ENCODE peak calls at places on chromosomes 3 and 15, in ten cellular contexts. G is ovary, Q is IMR-90, I is heart left ventricle, W is transverse colon, Z is NB4, O is endothelial cell of umbilical vein, J is tibial nerve, D is testis, S is H54. Y is an unnamed sample.

GRCh38 chr3:161069441-161070251 is 35.5 kb downstream of the B3GALNT1 start:
- DNase-seq in S (peak; percentile 43), Z (peak; percentile 53), J (no peak), G (no peak), O (peak; percentile 98), Q (peak; percentile 46), W (no peak), D (no peak), I (no peak), Y (no peak)

GRCh38 chr3:52099006-52099405 is 42.6 kb upstream of the DUSP7 start:
- DNase-seq in Z (no peak), Q (no peak), O (no peak), W (no peak), G (no peak), I (peak; percentile 64), D (no peak), J (no peak), S (no peak), Y (no peak)

GRCh38 chr3:12681586-12682371 is 17.9 kb upstream of the RAF1 start:
- DNase-seq in W (no peak), G (no peak), Z (peak; percentile 93), J (no peak), S (no peak), D (peak; percentile 41), Q (peak; percentile 78), O (no peak), I (no peak), Y (peak; percentile 30)

GRCh38 chr15:84816694-84817460 is at the start of gene ALPK3:
- DNase-seq in I (peak; percentile 89), G (no peak), J (no peak), S (no peak), W (peak; percentile 33), Z (no peak), Q (no peak), D (peak; percentile 43), O (peak; percentile 56), Y (no peak)

GRCh38 chr3:149726716-149727407 is 25.4 kb downstream of the COMMD2 start:
- DNase-seq in I (no peak), S (no peak), D (no peak), O (no peak), Z (no peak), W (no peak), Q (peak; percentile 10), J (no peak), G (no peak), Y (no peak)

GRCh38 chr3:186570941-186571643 is 572 bp downstream of the DNAJB11 start:
- DNase-seq in I (no peak), D (no peak), W (peak; percentile 11), G (no peak), O (peak; percentile 11), Q (no peak), Z (peak; percentile 7), S (no peak), J (no peak), Y (no peak)

GRCh38 chr3:13106308-13106970 is 33.2 kb upstream of the IQSEC1 start:
- DNase-seq in D (no peak), W (no peak), G (no peak), Z (no peak), I (no peak), O (no peak), S (peak; percentile 27), Q (no peak), J (no peak), Y (peak; percentile 56)

GRCh38 chr3:194768586-194768985 is 82.9 kb downstream of the FAM43A start:
- DNase-seq in O (no peak), Q (no peak), S (no peak), D (no peak), G (peak; percentile 35), W (no peak), I (no peak), Z (no peak), J (no peak), Y (no peak)

GRCh38 chr3:28467414-28467813 is 118.8 kb upstream of the AZI2 start:
- DNase-seq in G (no peak), Z (no peak), S (no peak), D (no peak), Q (no peak), W (no peak), J (no peak), O (no peak), I (no peak), Y (no peak)

GRCh38 chr3:71560665-71561064 is 22.9 kb downstream of the FOXP1 start:
- DNase-seq in Q (peak; percentile 20), S (no peak), I (no peak), D (no peak), Z (no peak), J (no peak), O (no peak), W (no peak), G (no peak), Y (no peak)

GRCh38 chr3:133489466-133490085 is 83.9 kb upstream of the CDV3 start:
- DNase-seq in Z (no peak), Q (peak; percentile 27), G (no peak), O (no peak), I (no peak), S (no peak), D (no peak), J (no peak), W (no peak), Y (no peak)

GRCh38 chr15:83282859-83283812 is 1.3 kb downstream of the BNC1 start:
- DNase-seq in O (peak; percentile 47), S (no peak), G (peak; percentile 12), I (no peak), J (no peak), D (peak; percentile 48), Q (no peak), Z (no peak), W (no peak), Y (no peak)

GRCh38 chr3:38454179-38454883 is 641 bp downstream of the ACVR2B start:
- DNase-seq in W (peak; percentile 76), I (peak; percentile 36), S (peak; percentile 50), J (no peak), O (peak; percentile 36), Z (peak; percentile 48), G (peak; percentile 71), D (peak; percentile 39), Q (peak; percentile 13), Y (peak; percentile 29)
- TF ChIP-seq POLR2A in W (peak; percentile 65), I (no peak), S (no peak), J (peak; percentile 31), O (no peak), Z (no peak), G (no peak), D (no peak), Q (no peak), Y (peak; percentile 2)

GRCh38 chr3:33792167-33792892 is 6.1 kb upstream of the PDCD6IP start:
- DNase-seq in S (no peak), Z (no peak), O (no peak), I (no peak), D (no peak), J (no peak), G (no peak), Q (no peak), W (no peak), Y (no peak)

GRCh38 chr3:33789183-33789954 is 9.1 kb upstream of the PDCD6IP start:
- DNase-seq in O (no peak), Q (no peak), J (no peak), S (no peak), Z (no peak), D (no peak), G (no peak), W (no peak), I (no peak), Y (no peak)

GRCh38 chr3:33787328-33788009 is 11.0 kb upstream of the PDCD6IP start:
- DNase-seq in J (peak; percentile 18), Z (peak; percentile 80), O (peak; percentile 71), S (peak; percentile 24), I (peak; percentile 46), G (peak; percentile 46), Q (peak; percentile 72), D (peak; percentile 62), W (peak; percentile 68), Y (peak; percentile 72)

GRCh38 chr3:33790091-33790490 is 8.3 kb upstream of the PDCD6IP start:
- DNase-seq in I (no peak), G (no peak), J (no peak), D (no peak), S (no peak), W (no peak), O (no peak), Q (no peak), Z (no peak), Y (peak; percentile 25)

GRCh38 chr3:33791477-33792166 is 6.8 kb upstream of the PDCD6IP start:
- DNase-seq in O (no peak), Z (peak; percentile 96), G (no peak), J (no peak), S (no peak), D (no peak), W (peak; percentile 53), Q (peak; percentile 41), I (no peak), Y (peak; percentile 92)
- TF ChIP-seq POLR2A in O (no peak), Z (no peak), G (no peak), J (no peak), S (no peak), D (no peak), W (no peak), Q (no peak), I (no peak), Y (no peak)

GRCh38 chr3:190320594-190321362 is 1.5 kb downstream of the CLDN1 start:
- DNase-seq in G (no peak), Q (no peak), D (no peak), W (no peak), O (no peak), J (no peak), Z (no peak), I (no peak), S (no peak), Y (no peak)
- TF ChIP-seq POLR2A in G (no peak), Q (no peak), D (no peak), W (no peak), O (no peak), J (no peak), Z (no peak), I (no peak), S (no peak), Y (no peak)

GRCh38 chr15:101373580-101373979 is 78.5 kb upstream of the SNRPA1 start:
- DNase-seq in G (no peak), Z (no peak), I (no peak), S (no peak), Q (no peak), D (no peak), O (no peak), W (no peak), J (no peak), Y (no peak)
- TF ChIP-seq POLR2A in G (no peak), Z (no peak), I (no peak), S (no peak), Q (no peak), D (no peak), O (no peak), W (no peak), J (no peak), Y (no peak)

DNA sequence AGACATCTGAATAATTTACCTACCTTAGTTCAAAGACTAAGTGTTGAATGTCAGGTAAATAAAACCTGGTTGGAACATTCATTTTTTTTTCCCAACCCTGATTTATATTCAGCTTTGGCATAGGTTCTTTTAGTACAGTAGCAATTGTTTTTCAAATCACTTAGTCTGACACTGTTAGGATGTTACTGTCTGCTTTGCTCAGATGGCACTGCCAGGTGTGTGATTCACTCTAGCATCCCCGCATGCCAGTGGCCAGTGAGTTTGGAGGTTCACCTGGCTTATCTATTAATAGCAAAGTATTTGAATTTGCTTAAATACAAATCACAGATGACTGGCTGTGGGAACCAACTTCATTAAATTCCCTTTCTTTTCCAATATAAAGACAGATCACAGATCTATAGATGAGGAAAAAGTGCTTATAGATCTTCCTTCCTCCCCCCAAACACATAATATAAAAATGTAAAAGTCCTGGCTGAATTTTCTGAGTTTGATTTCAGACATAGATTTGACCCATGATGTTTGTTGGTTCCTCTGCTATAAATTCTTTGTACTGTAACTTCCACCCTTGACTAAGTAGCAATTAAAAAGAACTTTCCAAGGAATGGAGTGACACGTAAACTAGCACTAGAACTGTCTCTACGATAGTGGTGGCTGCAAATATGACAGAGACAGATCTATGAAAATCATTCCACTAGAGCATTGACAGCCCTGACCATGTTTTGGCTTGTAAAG is 3.9 kb downstream of the THBS1 start:
- DNase-seq in Q (peak; percentile 28), J (no peak), O (peak; percentile 31), G (no peak), D (no peak), W (no peak), S (no peak), Z (no peak), I (no peak), Y (no peak)
- TF ChIP-seq POLR2A in Q (no peak), J (no peak), O (no peak), G (no peak), D (no peak), W (no peak), S (no peak), Z (no peak), I (no peak), Y (no peak)

Y was measured in A549.